ENCODE peak calls at places on chromosomes 12 and 14, in four cellular contexts. T is SHP77, S is M059J, O is IMR-90. D is an unnamed sample.

GRCh38 chr12:103882861-103883596 is 42.0 kb upstream of the NT5DC3 start:
- DNase-seq in T (no peak), S (no peak), O (no peak), D (no peak)

GRCh38 chr14:92863281-92863680 is 59.7 kb upstream of the CHGA start:
- DNase-seq in T (peak), S (no peak), O (no peak), D (no peak)

GRCh38 chr12:103877934-103878510 is 37.0 kb upstream of the NT5DC3 start:
- DNase-seq in T (peak), S (peak), O (peak), D (peak)

GRCh38 chr12:130677957-130678558 is 38.0 kb downstream of the RIMBP2 start:
- DNase-seq in T (no peak), S (no peak), O (no peak), D (no peak)

GRCh38 chr12:78871566-78871965 is 7.0 kb downstream of the SYT1 start:
- DNase-seq in T (no peak), S (no peak), O (peak), D (no peak)

GRCh38 chr12:12403264-12404248 is 46.7 kb downstream of the BORCS5 start:
- DNase-seq in T (no peak), S (no peak), O (no peak), D (no peak)

GRCh38 chr12:23349550-23349949 is 599.9 kb downstream of the SOX5 start:
- DNase-seq in T (no peak), S (no peak), O (no peak), D (no peak)

GRCh38 chr12:121371404-121371803 is 19.2 kb upstream of the ANAPC5 start:
- DNase-seq in T (no peak), S (no peak), O (no peak), D (no peak)

GRCh38 chr14:51653096-51653814 is 1.5 kb downstream of the FRMD6 start:
- DNase-seq in T (no peak), S (peak), O (peak), D (no peak)

GRCh38 chr12:117188961-117189724 is 1.1 kb downstream of the FBXO21 start:
- DNase-seq in T (no peak), S (no peak), O (peak), D (no peak)

GRCh38 chr14:101457936-101458535 is 103.3 kb upstream of the DIO3 start:
- DNase-seq in T (no peak), S (no peak), O (no peak), D (no peak)

GRCh38 chr12:3658327-3659163 is 94.4 kb downstream of the CRACR2A start:
- DNase-seq in T (no peak), S (peak), O (peak), D (no peak)

GRCh38 chr12:130300725-130301124 is 37.0 kb upstream of the PIWIL1 start:
- DNase-seq in T (no peak), S (no peak), O (no peak), D (no peak)

GRCh38 chr14:92880851-92881250 is 42.1 kb upstream of the CHGA start:
- DNase-seq in T (peak), S (peak), O (peak), D (peak)

GRCh38 chr12:57270966-57271470 is 20.0 kb upstream of the STAC3 start:
- DNase-seq in T (no peak), S (no peak), O (no peak), D (no peak)

GRCh38 chr12:121872546-121873223 is 14.0 kb upstream of the HPD start:
- DNase-seq in T (peak), S (peak), O (peak), D (peak)

GRCh38 chr12:70151993-70152392 is 91.2 kb upstream of the CNOT2 start:
- DNase-seq in T (no peak), S (no peak), O (no peak), D (no peak)

GRCh38 chr12:28032811-28033537 is 60.4 kb upstream of the PTHLH start:
- DNase-seq in T (no peak), S (peak), O (peak), D (no peak)

GRCh38 chr12:25796523-25797000 is 161.9 kb upstream of the RASSF8 start:
- DNase-seq in T (no peak), S (peak), O (peak), D (no peak)

GRCh38 chr12:58873496-58873895 is 46.8 kb downstream of the LRIG3 start:
- DNase-seq in T (no peak), S (peak), O (no peak), D (no peak)

D was measured in SK-N-SH.